ENCODE peak calls at places on chromosomes 4 and X, in eight cellular contexts. One of them, this sample, is unnamed.

GRCh38 chrX:32530802-32531403 is 680.4 kb downstream of the DMD start:
- DNase-seq in frontal cortex: no peak
- DNase-seq in NCI-H526 treated with DMSO at 0.1 percent for 48 hours: peak
- DNase-seq in NCI-H460: peak
- DNase-seq in endothelial cell: peak
- DNase-seq in stomach: no peak
- DNase-seq in H7: no peak
- DNase-seq in NCI-H82: peak
- DNase-seq in this sample: peak

GRCh38 chrX:141924293-141924692 is 20.6 kb downstream of the MAGEC1 start:
- DNase-seq in stomach: no peak
- DNase-seq in NCI-H460: no peak
- DNase-seq in endothelial cell: no peak
- DNase-seq in NCI-H82: no peak
- DNase-seq in NCI-H526 treated with DMSO at 0.1 percent for 48 hours: no peak
- DNase-seq in frontal cortex: no peak
- DNase-seq in H7: no peak
- DNase-seq in this sample: no peak

GRCh38 chrX:47068214-47068613 is 10.0 kb upstream of the RGN start:
- DNase-seq in NCI-H526 treated with DMSO at 0.1 percent for 48 hours: no peak
- DNase-seq in NCI-H460: no peak
- DNase-seq in frontal cortex: no peak
- DNase-seq in NCI-H82: no peak
- DNase-seq in endothelial cell: no peak
- DNase-seq in H7: no peak
- DNase-seq in stomach: no peak
- DNase-seq in this sample: no peak

GRCh38 chr4:7104366-7105031 is 36.6 kb upstream of the GRPEL1 start:
- DNase-seq in stomach: no peak
- DNase-seq in frontal cortex: no peak
- DNase-seq in H7: peak
- DNase-seq in endothelial cell: no peak
- DNase-seq in NCI-H526 treated with DMSO at 0.1 percent for 48 hours: no peak
- DNase-seq in NCI-H460: no peak
- DNase-seq in NCI-H82: no peak
- DNase-seq in this sample: peak

GRCh38 chr4:25182941-25183340 is 22.7 kb upstream of the SEPSECS start:
- DNase-seq in NCI-H82: no peak
- DNase-seq in endothelial cell: no peak
- DNase-seq in H7: no peak
- DNase-seq in NCI-H526 treated with DMSO at 0.1 percent for 48 hours: no peak
- DNase-seq in stomach: no peak
- DNase-seq in frontal cortex: no peak
- DNase-seq in NCI-H460: no peak
- DNase-seq in this sample: no peak

GRCh38 chr4:1043658-1044468 is 32.4 kb downstream of the FGFRL1 start:
- DNase-seq in NCI-H526 treated with DMSO at 0.1 percent for 48 hours: no peak
- DNase-seq in endothelial cell: no peak
- DNase-seq in H7: peak
- DNase-seq in NCI-H82: no peak
- DNase-seq in stomach: peak
- DNase-seq in NCI-H460: peak
- DNase-seq in frontal cortex: peak
- DNase-seq in this sample: peak

GRCh38 chrX:19866626-19867410 is 20.6 kb downstream of the SH3KBP1 start:
- DNase-seq in NCI-H526 treated with DMSO at 0.1 percent for 48 hours: no peak
- DNase-seq in NCI-H82: no peak
- DNase-seq in NCI-H460: no peak
- DNase-seq in stomach: no peak
- DNase-seq in frontal cortex: no peak
- DNase-seq in endothelial cell: no peak
- DNase-seq in H7: no peak
- DNase-seq in this sample: no peak

GRCh38 chr4:150909116-150909515 is 106.0 kb downstream of the LRBA start:
- DNase-seq in frontal cortex: no peak
- DNase-seq in NCI-H82: no peak
- DNase-seq in H7: no peak
- DNase-seq in NCI-H526 treated with DMSO at 0.1 percent for 48 hours: no peak
- DNase-seq in endothelial cell: no peak
- DNase-seq in NCI-H460: no peak
- DNase-seq in stomach: no peak
- DNase-seq in this sample: no peak

GRCh38 chr4:48173055-48173991 is 39.3 kb upstream of the TXK start:
- DNase-seq in stomach: no peak
- DNase-seq in NCI-H460: peak
- DNase-seq in NCI-H82: peak
- DNase-seq in H7: no peak
- DNase-seq in endothelial cell: no peak
- DNase-seq in NCI-H526 treated with DMSO at 0.1 percent for 48 hours: no peak
- DNase-seq in frontal cortex: no peak
- DNase-seq in this sample: peak

GRCh38 chr4:153038493-153039311 is 102.6 kb downstream of the FHDC1 start:
- DNase-seq in endothelial cell: no peak
- DNase-seq in NCI-H526 treated with DMSO at 0.1 percent for 48 hours: no peak
- DNase-seq in NCI-H460: no peak
- DNase-seq in H7: no peak
- DNase-seq in frontal cortex: no peak
- DNase-seq in stomach: peak
- DNase-seq in NCI-H82: no peak
- DNase-seq in this sample: no peak

GRCh38 chr4:67275179-67275750 is 270.0 kb downstream of the CENPC start:
- DNase-seq in NCI-H82: no peak
- DNase-seq in H7: no peak
- DNase-seq in NCI-H460: no peak
- DNase-seq in NCI-H526 treated with DMSO at 0.1 percent for 48 hours: no peak
- DNase-seq in endothelial cell: no peak
- DNase-seq in stomach: no peak
- DNase-seq in frontal cortex: no peak
- DNase-seq in this sample: no peak

GRCh38 chr4:182297659-182298058 is 54.5 kb downstream of the TENM3 start:
- DNase-seq in frontal cortex: no peak
- DNase-seq in endothelial cell: no peak
- DNase-seq in stomach: no peak
- DNase-seq in NCI-H82: no peak
- DNase-seq in H7: no peak
- DNase-seq in NCI-H460: no peak
- DNase-seq in NCI-H526 treated with DMSO at 0.1 percent for 48 hours: no peak
- DNase-seq in this sample: no peak

GRCh38 chr4:16692021-16692420 is 206.4 kb downstream of the LDB2 start:
- DNase-seq in NCI-H526 treated with DMSO at 0.1 percent for 48 hours: no peak
- DNase-seq in stomach: no peak
- DNase-seq in NCI-H82: no peak
- DNase-seq in endothelial cell: no peak
- DNase-seq in H7: no peak
- DNase-seq in frontal cortex: no peak
- DNase-seq in NCI-H460: no peak
- DNase-seq in this sample: no peak

GRCh38 chr4:87981505-87981904 is 6.0 kb downstream of the SPP1 start:
- DNase-seq in stomach: no peak
- DNase-seq in H7: no peak
- DNase-seq in NCI-H82: no peak
- DNase-seq in NCI-H460: no peak
- DNase-seq in frontal cortex: no peak
- DNase-seq in NCI-H526 treated with DMSO at 0.1 percent for 48 hours: no peak
- DNase-seq in endothelial cell: no peak
- DNase-seq in this sample: no peak

GRCh38 chrX:129678176-129678880 is 23.6 kb upstream of the APLN start:
- DNase-seq in H7: peak
- DNase-seq in endothelial cell: no peak
- DNase-seq in NCI-H82: no peak
- DNase-seq in NCI-H460: peak
- DNase-seq in stomach: peak
- DNase-seq in frontal cortex: peak
- DNase-seq in NCI-H526 treated with DMSO at 0.1 percent for 48 hours: no peak
- DNase-seq in this sample: no peak

GRCh38 chrX:70030242-70030823 is 19.4 kb downstream of the AWAT2 start:
- DNase-seq in frontal cortex: peak
- DNase-seq in stomach: peak
- DNase-seq in NCI-H526 treated with DMSO at 0.1 percent for 48 hours: peak
- DNase-seq in endothelial cell: peak
- DNase-seq in NCI-H82: peak
- DNase-seq in H7: peak
- DNase-seq in NCI-H460: peak
- DNase-seq in this sample: peak

GRCh38 chr4:123597586-123597985 is 201.0 kb downstream of the SPRY1 start:
- DNase-seq in endothelial cell: no peak
- DNase-seq in stomach: no peak
- DNase-seq in NCI-H460: no peak
- DNase-seq in NCI-H526 treated with DMSO at 0.1 percent for 48 hours: no peak
- DNase-seq in H7: no peak
- DNase-seq in frontal cortex: no peak
- DNase-seq in NCI-H82: no peak
- DNase-seq in this sample: no peak

GRCh38 chr4:140595065-140595464 is 26.3 kb upstream of the UCP1 start:
- DNase-seq in NCI-H526 treated with DMSO at 0.1 percent for 48 hours: peak
- DNase-seq in frontal cortex: no peak
- DNase-seq in NCI-H460: peak
- DNase-seq in stomach: peak
- DNase-seq in endothelial cell: no peak
- DNase-seq in H7: peak
- DNase-seq in NCI-H82: peak
- DNase-seq in this sample: peak

GRCh38 chrX:66074920-66075879 is 35.3 kb upstream of the VSIG4 start:
- DNase-seq in NCI-H460: no peak
- DNase-seq in H7: no peak
- DNase-seq in frontal cortex: no peak
- DNase-seq in NCI-H526 treated with DMSO at 0.1 percent for 48 hours: no peak
- DNase-seq in endothelial cell: no peak
- DNase-seq in stomach: no peak
- DNase-seq in NCI-H82: no peak
- DNase-seq in this sample: no peak

GRCh38 chrX:84441143-84441542 is 61.1 kb downstream of the HDX start:
- DNase-seq in H7: no peak
- DNase-seq in NCI-H526 treated with DMSO at 0.1 percent for 48 hours: no peak
- DNase-seq in endothelial cell: no peak
- DNase-seq in NCI-H82: no peak
- DNase-seq in frontal cortex: no peak
- DNase-seq in stomach: no peak
- DNase-seq in NCI-H460: no peak
- DNase-seq in this sample: no peak

This sample was measured in endodermal cell.